ENCODE peak calls at places on chromosome 6, in seven cellular contexts. One of them, this sample, is unnamed.

GRCh38 chr6:48280035-48280434 is 169.0 kb upstream of the PTCHD4 start:
- DNase-seq in H1: no peak
- DNase-seq in K562: no peak
- DNase-seq in SK-N-SH: no peak
- DNase-seq in HCT116: no peak
- DNase-seq in GM12878: no peak
- DNase-seq in HepG2: no peak
- DNase-seq in this sample: no peak

GRCh38 chr6:139369568-139370046 is 4.8 kb downstream of the CITED2 start:
- DNase-seq in HCT116: no peak
- DNase-seq in K562: no peak
- DNase-seq in SK-N-SH: peak
- DNase-seq in GM12878: no peak
- DNase-seq in HepG2: peak
- DNase-seq in H1: no peak
- DNase-seq in this sample: peak

GRCh38 chr6:45554596-45554995 is 176.9 kb upstream of the SUPT3H start:
- DNase-seq in GM12878: no peak
- DNase-seq in K562: no peak
- DNase-seq in SK-N-SH: no peak
- DNase-seq in HCT116: no peak
- DNase-seq in HepG2: no peak
- DNase-seq in H1: no peak
- DNase-seq in this sample: no peak

GRCh38 chr6:13368716-13369115 is 40.4 kb upstream of the TBC1D7 start:
- DNase-seq in SK-N-SH: no peak
- DNase-seq in K562: no peak
- DNase-seq in HCT116: no peak
- DNase-seq in GM12878: no peak
- DNase-seq in HepG2: no peak
- DNase-seq in H1: no peak
- DNase-seq in this sample: no peak

GRCh38 chr6:167915139-167915538 is 82.3 kb upstream of the KIF25 start:
- DNase-seq in SK-N-SH: no peak
- DNase-seq in HepG2: no peak
- DNase-seq in H1: no peak
- DNase-seq in HCT116: no peak
- DNase-seq in K562: no peak
- DNase-seq in GM12878: no peak
- DNase-seq in this sample: no peak

GRCh38 chr6:27812805-27813626 is 99.2 kb downstream of the OR2B2 start:
- DNase-seq in SK-N-SH: no peak
- DNase-seq in H1: no peak
- DNase-seq in GM12878: no peak
- DNase-seq in HCT116: no peak
- DNase-seq in K562: no peak
- DNase-seq in HepG2: no peak
- DNase-seq in this sample: no peak

GRCh38 chr6:169328112-169328801 is 74.6 kb upstream of the THBS2 start:
- DNase-seq in HepG2: no peak
- DNase-seq in K562: no peak
- DNase-seq in GM12878: no peak
- DNase-seq in H1: no peak
- DNase-seq in HCT116: no peak
- DNase-seq in SK-N-SH: no peak
- DNase-seq in this sample: no peak

GRCh38 chr6:157088841-157089240 is 234.5 kb downstream of the TMEM242 start:
- DNase-seq in HCT116: no peak
- DNase-seq in SK-N-SH: no peak
- DNase-seq in HepG2: no peak
- DNase-seq in K562: no peak
- DNase-seq in H1: no peak
- DNase-seq in GM12878: no peak
- DNase-seq in this sample: no peak

GRCh38 chr6:122151768-122152167 is 247.7 kb upstream of the HSF2 start:
- DNase-seq in GM12878: no peak
- DNase-seq in H1: no peak
- DNase-seq in SK-N-SH: no peak
- DNase-seq in K562: no peak
- DNase-seq in HepG2: no peak
- DNase-seq in HCT116: no peak
- DNase-seq in this sample: no peak

GRCh38 chr6:56955171-56956155 is 556 bp downstream of the BEND6 start:
- DNase-seq in H1: peak
- DNase-seq in K562: peak
- DNase-seq in HepG2: peak
- DNase-seq in SK-N-SH: peak
- DNase-seq in HCT116: peak
- DNase-seq in GM12878: peak
- DNase-seq in this sample: peak

GRCh38 chr6:6494677-6495076 is 93.8 kb upstream of the LY86 start:
- DNase-seq in HepG2: peak
- DNase-seq in HCT116: peak
- DNase-seq in GM12878: peak
- DNase-seq in H1: peak
- DNase-seq in SK-N-SH: peak
- DNase-seq in K562: peak
- DNase-seq in this sample: no peak

GRCh38 chr6:157980288-157981131 is 1.2 kb upstream of the SYNJ2 start:
- DNase-seq in SK-N-SH: no peak
- DNase-seq in HCT116: no peak
- DNase-seq in H1: no peak
- DNase-seq in K562: no peak
- DNase-seq in GM12878: no peak
- DNase-seq in HepG2: peak
- DNase-seq in this sample: no peak

GRCh38 chr6:162852810-162853577 is 125.2 kb downstream of the PACRG start:
- DNase-seq in H1: no peak
- DNase-seq in HepG2: no peak
- DNase-seq in GM12878: no peak
- DNase-seq in SK-N-SH: no peak
- DNase-seq in HCT116: no peak
- DNase-seq in K562: no peak
- DNase-seq in this sample: no peak

GRCh38 chr6:110618591-110619267 is 142.3 kb upstream of the SLC22A16 start:
- DNase-seq in HepG2: peak
- DNase-seq in K562: no peak
- DNase-seq in SK-N-SH: no peak
- DNase-seq in H1: no peak
- DNase-seq in HCT116: peak
- DNase-seq in GM12878: peak
- DNase-seq in this sample: peak

GRCh38 chr6:46526607-46527006 is 35.4 kb upstream of the RCAN2 start:
- DNase-seq in H1: no peak
- DNase-seq in SK-N-SH: no peak
- DNase-seq in GM12878: no peak
- DNase-seq in HepG2: no peak
- DNase-seq in K562: no peak
- DNase-seq in HCT116: no peak
- DNase-seq in this sample: no peak

GRCh38 chr6:108544586-108544985 is 16.1 kb upstream of the FOXO3 start:
- DNase-seq in HCT116: no peak
- DNase-seq in K562: no peak
- DNase-seq in GM12878: no peak
- DNase-seq in H1: no peak
- DNase-seq in SK-N-SH: no peak
- DNase-seq in HepG2: no peak
- DNase-seq in this sample: no peak

GRCh38 chr6:108302371-108302770 is 7.5 kb downstream of the AFG1L start:
- DNase-seq in HepG2: no peak
- DNase-seq in H1: no peak
- DNase-seq in K562: no peak
- DNase-seq in GM12878: no peak
- DNase-seq in HCT116: no peak
- DNase-seq in SK-N-SH: no peak
- DNase-seq in this sample: no peak

GRCh38 chr6:155171109-155171746 is 92.6 kb upstream of the CLDN20 start:
- DNase-seq in HCT116: peak
- DNase-seq in K562: peak
- DNase-seq in GM12878: peak
- DNase-seq in H1: no peak
- DNase-seq in SK-N-SH: no peak
- DNase-seq in HepG2: peak
- DNase-seq in this sample: no peak

GRCh38 chr6:53984163-53984562 is 127.1 kb upstream of the MLIP start:
- DNase-seq in K562: no peak
- DNase-seq in SK-N-SH: no peak
- DNase-seq in GM12878: no peak
- DNase-seq in HepG2: peak
- DNase-seq in H1: no peak
- DNase-seq in HCT116: peak
- DNase-seq in this sample: no peak

GRCh38 chr6:44558315-44559227 is 171.1 kb downstream of the CDC5L start:
- DNase-seq in GM12878: no peak
- DNase-seq in H1: no peak
- DNase-seq in HCT116: no peak
- DNase-seq in HepG2: no peak
- DNase-seq in K562: no peak
- DNase-seq in SK-N-SH: no peak
- DNase-seq in this sample: no peak

GRCh38 chr6:8436956-8437355 is 1.6 kb upstream of the SLC35B3 start:
- DNase-seq in SK-N-SH: no peak
- DNase-seq in HCT116: no peak
- DNase-seq in H1: no peak
- DNase-seq in HepG2: no peak
- DNase-seq in K562: no peak
- DNase-seq in GM12878: no peak
- DNase-seq in this sample: no peak

GRCh38 chr6:30163090-30163917 is at the start of gene TRIM15:
- DNase-seq in H1: no peak
- DNase-seq in GM12878: no peak
- DNase-seq in K562: no peak
- DNase-seq in HepG2: peak
- DNase-seq in HCT116: peak
- DNase-seq in SK-N-SH: no peak
- DNase-seq in this sample: peak
- TF ChIP-seq JUND in H1: no peak
- TF ChIP-seq JUND in GM12878: no peak
- TF ChIP-seq JUND in K562: no peak
- TF ChIP-seq JUND in HepG2: no peak
- TF ChIP-seq JUND in HCT116: no peak
- TF ChIP-seq JUND in SK-N-SH: no peak
- TF ChIP-seq JUND in this sample: no peak

DNA sequence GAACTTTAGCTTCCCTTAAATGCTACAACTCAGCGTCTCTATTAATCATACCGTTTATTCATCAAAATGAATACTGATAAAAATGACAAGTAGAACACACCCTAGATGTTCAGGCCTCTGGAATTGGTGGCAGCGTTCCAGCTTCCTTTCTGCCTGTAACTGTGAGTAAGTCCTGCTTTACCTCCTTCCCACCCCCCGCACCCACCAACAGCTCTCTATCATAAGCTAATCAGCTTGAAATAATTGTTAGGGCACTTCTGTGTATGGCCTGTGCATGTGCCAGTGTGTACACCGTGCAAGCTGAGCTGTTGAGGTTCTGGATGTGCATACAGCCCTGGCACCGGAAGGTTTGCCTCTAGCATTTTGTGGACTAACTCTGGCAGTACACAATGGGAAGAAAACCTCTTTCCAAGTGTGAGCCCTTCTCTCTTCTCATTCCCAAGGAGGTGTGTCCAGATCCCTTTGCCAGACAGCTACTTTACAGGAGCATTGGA is 1.0 kb upstream of the ADGRG6 start:
- DNase-seq in HCT116: peak
- DNase-seq in SK-N-SH: no peak
- DNase-seq in K562: no peak
- DNase-seq in H1: no peak
- DNase-seq in HepG2: peak
- DNase-seq in GM12878: no peak
- DNase-seq in this sample: no peak
- TF ChIP-seq JUND in HCT116: peak
- TF ChIP-seq JUND in SK-N-SH: peak
- TF ChIP-seq JUND in K562: no peak
- TF ChIP-seq JUND in H1: no peak
- TF ChIP-seq JUND in HepG2: no peak
- TF ChIP-seq JUND in GM12878: no peak
- TF ChIP-seq JUND in this sample: no peak

DNA sequence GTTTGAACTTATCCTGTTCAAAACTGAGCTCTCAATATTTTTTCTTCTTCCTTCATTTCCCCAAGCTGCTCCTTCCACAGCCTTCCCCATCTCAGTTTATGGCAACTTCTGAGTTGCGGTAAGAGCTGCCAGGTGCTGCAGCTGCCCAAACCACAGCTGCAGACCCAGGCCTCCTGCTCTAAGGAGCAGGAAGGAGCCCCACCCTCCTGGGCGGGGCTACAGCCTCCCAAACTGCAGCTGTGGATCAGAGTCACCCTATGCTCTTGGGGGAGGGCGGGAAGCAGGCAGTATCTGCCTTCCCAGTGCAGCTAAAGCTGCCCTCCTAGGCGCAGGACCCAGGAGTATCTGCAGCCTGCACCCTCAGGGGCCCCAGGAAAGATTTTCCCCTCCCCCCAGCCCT is 16.9 kb upstream of the MAK start:
- DNase-seq in GM12878: no peak
- DNase-seq in HepG2: no peak
- DNase-seq in SK-N-SH: no peak
- DNase-seq in H1: peak
- DNase-seq in K562: no peak
- DNase-seq in HCT116: no peak
- DNase-seq in this sample: no peak
- TF ChIP-seq JUND in GM12878: no peak
- TF ChIP-seq JUND in HepG2: no peak
- TF ChIP-seq JUND in SK-N-SH: no peak
- TF ChIP-seq JUND in H1: no peak
- TF ChIP-seq JUND in K562: no peak
- TF ChIP-seq JUND in HCT116: no peak
- TF ChIP-seq JUND in this sample: no peak

DNA sequence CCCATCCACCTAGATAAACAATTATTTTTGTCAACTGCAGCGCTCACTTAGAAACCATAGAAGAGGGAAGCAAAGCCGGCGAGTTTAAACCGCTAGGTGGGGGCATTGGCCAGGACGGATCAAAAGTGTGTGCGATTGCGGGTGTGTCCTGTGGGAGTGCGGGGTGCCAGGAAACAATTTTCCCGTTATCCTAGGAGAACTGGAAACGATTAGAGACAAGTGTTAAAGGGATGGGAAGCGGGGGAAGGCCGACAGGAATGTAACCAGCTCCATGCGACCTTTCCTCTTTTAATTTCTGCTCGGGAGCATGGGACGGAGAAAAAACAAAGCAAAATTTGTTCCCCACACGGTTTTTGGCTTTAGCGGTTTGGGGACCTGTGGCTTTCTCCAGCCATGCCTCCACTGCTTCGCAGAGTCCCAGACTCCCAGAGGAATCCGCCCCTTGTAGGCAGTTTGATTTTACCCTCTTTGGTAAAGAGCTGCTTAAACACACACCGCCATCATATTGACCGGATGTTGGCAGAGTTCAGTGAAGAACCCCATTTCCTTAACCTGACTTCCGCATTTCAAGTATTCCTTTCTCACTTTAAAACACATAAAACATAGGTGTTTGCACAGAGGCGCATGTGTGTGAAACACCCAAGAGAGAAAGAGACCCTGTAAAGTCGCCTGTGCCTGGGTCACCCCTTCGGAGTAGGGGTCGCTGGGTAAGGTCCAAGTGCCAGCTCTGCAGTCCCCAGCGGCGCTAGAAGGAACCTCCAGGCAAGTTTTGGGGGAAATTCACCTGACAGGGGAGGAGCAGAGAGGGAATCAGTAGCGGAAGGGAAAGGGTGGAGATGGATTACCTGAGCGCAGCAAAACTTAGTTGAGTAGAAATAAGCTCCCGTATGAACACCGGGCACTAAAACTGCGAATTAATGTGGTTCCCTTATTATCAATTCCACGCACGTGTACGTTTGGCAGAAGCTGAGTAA is 3.1 kb upstream of the HTR1B start:
- DNase-seq in K562: no peak
- DNase-seq in HepG2: peak
- DNase-seq in GM12878: no peak
- DNase-seq in SK-N-SH: peak
- DNase-seq in HCT116: no peak
- DNase-seq in H1: no peak
- DNase-seq in this sample: peak
- TF ChIP-seq JUND in K562: no peak
- TF ChIP-seq JUND in HepG2: no peak
- TF ChIP-seq JUND in GM12878: no peak
- TF ChIP-seq JUND in SK-N-SH: no peak
- TF ChIP-seq JUND in HCT116: no peak
- TF ChIP-seq JUND in H1: no peak
- TF ChIP-seq JUND in this sample: no peak

This sample was measured in T47D.